ENCODE peak calls at places on chromosomes 6 and 20, in eight cellular contexts. B is bronchial epithelial cell, R is GM23338, J is body of pancreas, Z is tibial nerve, K is A549, F is heart left ventricle, W is NB4. A is an unnamed sample.

GRCh38 chr20:22352019-22352418 is 232.4 kb downstream of the FOXA2 start:
- DNase-seq in B (no peak), F (no peak), K (no peak), W (no peak), Z (no peak), J (peak), R (no peak), A (no peak)

GRCh38 chr6:33118525-33119123 is 42.8 kb downstream of the HLA-DPB1 start:
- DNase-seq in J (no peak), B (peak), F (no peak), R (peak), Z (peak), W (peak), K (no peak), A (peak)

GRCh38 chr6:24831771-24832718 is 33.3 kb upstream of the ARMH2 start:
- DNase-seq in F (no peak), Z (peak), J (no peak), R (no peak), K (no peak), W (no peak), B (no peak), A (no peak)

GRCh38 chr6:125004198-125004597 is 42.0 kb downstream of the RNF217 start:
- DNase-seq in K (no peak), J (peak), B (no peak), R (no peak), W (no peak), Z (no peak), F (peak), A (no peak)

GRCh38 chr20:54475334-54476287 is at the start of gene DOK5:
- DNase-seq in F (peak), R (peak), Z (peak), K (no peak), B (no peak), W (no peak), J (peak), A (no peak)

GRCh38 chr6:134247271-134247833 is 70.6 kb downstream of the SGK1 start:
- DNase-seq in F (no peak), B (peak), J (peak), R (no peak), K (no peak), W (no peak), Z (no peak), A (peak)

GRCh38 chr6:42367353-42368011 is 84.2 kb downstream of the TRERF1 start:
- DNase-seq in W (peak), B (no peak), R (no peak), F (no peak), K (no peak), J (no peak), Z (no peak), A (peak)

GRCh38 chr6:12138377-12138776 is 126.3 kb downstream of the HIVEP1 start:
- DNase-seq in Z (no peak), K (no peak), F (no peak), W (no peak), R (no peak), B (no peak), J (no peak), A (no peak)

GRCh38 chr20:3209023-3209945 is at the start of gene ITPA:
- DNase-seq in R (peak), K (peak), B (peak), J (peak), W (peak), F (peak), Z (peak), A (peak)

GRCh38 chr6:158286413-158286812 is 25.9 kb upstream of the TULP4 start:
- DNase-seq in J (no peak), B (peak), W (no peak), F (no peak), Z (no peak), R (no peak), K (no peak), A (no peak)
- H3K4me3 ChIP-seq in J (no peak), B (no peak), W (no peak), F (no peak), Z (no peak), R (no peak), K (no peak), A (no peak)

GRCh38 chr6:131807644-131808459 is at the start of gene ENPP1:
- DNase-seq in Z (peak), R (peak), B (peak), W (no peak), J (peak), K (peak), F (peak), A (peak)
- TF ChIP-seq CTCF in Z (peak), R (peak), B (no peak), W (no peak), J (peak), K (peak), F (peak), A (no peak)

GRCh38 chr20:25865715-25866656 is 169.3 kb upstream of the ZNF337 start:
- DNase-seq in J (peak), R (peak), K (peak), B (peak), Z (no peak), F (peak), W (peak), A (peak)
- H3K4me3 ChIP-seq in J (no peak), R (peak), K (peak), B (peak), Z (peak), F (peak), W (no peak), A (no peak)

GRCh38 chr20:23444859-23445258 is 5.4 kb downstream of the CSTL1 start:
- DNase-seq in W (no peak), R (no peak), Z (no peak), F (no peak), B (no peak), K (no peak), J (no peak), A (no peak)

GRCh38 chr20:23448167-23448566 is 4.5 kb downstream of the CST11 start:
- DNase-seq in J (no peak), W (no peak), B (no peak), F (no peak), Z (no peak), K (no peak), R (no peak), A (no peak)

GRCh38 chr20:23449400-23449799 is 3.3 kb downstream of the CST11 start:
- DNase-seq in R (no peak), F (no peak), B (peak), J (no peak), W (peak), K (no peak), Z (no peak), A (peak)

GRCh38 chr20:23445596-23446217 is 6.2 kb downstream of the CSTL1 start:
- DNase-seq in J (no peak), B (peak), F (no peak), Z (no peak), W (no peak), R (no peak), K (peak), A (no peak)

DNA sequence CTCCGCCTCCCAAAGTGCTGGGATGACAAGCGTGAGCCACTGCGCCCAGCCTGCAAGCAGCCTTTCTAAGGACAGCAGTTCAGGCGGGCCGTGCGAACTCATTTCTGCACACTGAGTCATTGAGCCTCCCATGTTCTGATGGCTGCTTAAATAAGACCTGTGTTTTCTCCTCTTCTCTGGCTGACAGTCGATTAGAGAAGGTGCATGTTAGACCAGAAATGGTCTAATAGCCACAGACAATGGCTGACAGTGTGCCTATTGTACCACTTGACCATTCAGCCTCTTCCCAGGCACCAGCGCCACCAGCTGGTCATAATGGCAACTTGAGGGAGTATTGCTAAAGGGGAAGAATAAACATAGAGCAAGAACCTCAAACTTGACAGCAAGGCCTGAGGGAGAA is 6.2 kb downstream of the CST11 start:
- DNase-seq in B (peak), F (peak), R (peak), K (peak), Z (peak), W (peak), J (peak), A (peak)
- TF ChIP-seq CTCF in B (no peak), F (peak), R (peak), K (peak), Z (no peak), W (peak), J (peak), A (peak)

DNA sequence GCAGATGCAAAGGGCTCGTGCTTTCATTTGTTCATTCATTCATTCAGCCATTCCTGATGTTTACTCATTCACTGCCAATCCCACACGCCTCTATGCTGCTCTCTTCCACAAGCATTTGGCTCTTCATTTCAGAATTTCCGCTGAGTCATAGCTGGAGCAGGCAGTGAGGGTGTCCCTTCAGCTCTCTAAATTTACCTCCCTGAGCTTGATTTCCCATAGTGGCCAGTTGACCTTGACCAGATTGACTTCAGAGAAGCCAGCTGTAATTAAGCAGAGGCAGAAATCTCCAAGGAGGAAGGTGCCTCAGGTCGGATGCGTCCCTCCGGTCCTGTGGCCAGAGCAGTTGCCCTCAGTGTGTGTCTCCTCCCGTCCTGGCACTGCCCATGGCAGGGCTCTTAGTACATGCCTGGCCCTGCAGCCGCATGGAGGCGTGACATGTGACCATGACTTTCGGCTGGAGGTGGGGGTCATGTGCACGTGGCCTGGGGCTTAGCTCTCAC is 267.2 kb upstream of the ECI2 start:
- DNase-seq in F (peak), R (no peak), B (peak), Z (no peak), W (peak), K (peak), J (no peak), A (peak)
- H3K4me3 ChIP-seq in F (no peak), R (no peak), B (no peak), Z (no peak), W (no peak), K (no peak), J (no peak), A (no peak)

GRCh38 chr6:84764332-84765049 is at the start of gene TBX18:
- DNase-seq in K (peak), F (peak), W (no peak), J (peak), B (peak), Z (peak), R (peak), A (no peak)

GRCh38 chr6:84762941-84763396 is 1.4 kb downstream of the TBX18 start:
- DNase-seq in F (peak), J (peak), R (peak), B (no peak), K (no peak), W (no peak), Z (peak), A (no peak)

GRCh38 chr6:84763397-84764331 is 734 bp downstream of the TBX18 start:
- DNase-seq in F (no peak), B (peak), Z (peak), J (peak), R (peak), W (no peak), K (peak), A (no peak)

GRCh38 chr6:84766118-84766683 is 1.8 kb upstream of the TBX18 start:
- DNase-seq in J (no peak), K (no peak), W (no peak), F (no peak), Z (no peak), B (no peak), R (peak), A (no peak)

GRCh38 chr6:84762220-84762940 is 2.0 kb downstream of the TBX18 start:
- DNase-seq in K (peak), W (no peak), F (no peak), J (peak), R (peak), B (no peak), Z (no peak), A (no peak)
- TF ChIP-seq CTCF in K (no peak), W (no peak), F (no peak), J (no peak), R (peak), B (no peak), Z (no peak), A (no peak)